ENCODE peak calls at places on chromosomes 4 and X, in seven cellular contexts. J, H, D, C, P, N and W are unnamed samples.

GRCh38 chr4:122458625-122459024 is 2.1 kb upstream of the IL2 start:
- DNase-seq in J (no peak), H (no peak), D (peak), C (peak), P (no peak), N (peak), W (peak)

GRCh38 chr4:113961322-113961698 is 18.1 kb downstream of the ARSJ start:
- DNase-seq in J (no peak), H (no peak), D (no peak), C (peak), P (no peak), N (no peak), W (peak)

GRCh38 chr4:8274772-8275241 is 5.3 kb downstream of the HTRA3 start:
- DNase-seq in J (no peak), H (no peak), D (peak), C (peak), P (no peak), N (no peak), W (no peak)

GRCh38 chr4:654871-655734 is 19.0 kb downstream of the ATP5ME start:
- DNase-seq in J (peak), H (peak), D (no peak), C (no peak), P (no peak), N (no peak), W (no peak)

GRCh38 chr4:38009949-38010348 is 49.8 kb downstream of the PTTG2 start:
- DNase-seq in J (no peak), H (no peak), D (no peak), C (no peak), P (no peak), N (no peak), W (no peak)

GRCh38 chrX:39905946-39906345 is 191.8 kb downstream of the BCOR start:
- DNase-seq in J (no peak), H (no peak), D (no peak), C (no peak), P (no peak), N (no peak), W (no peak)

GRCh38 chrX:74579597-74580209 is 34.7 kb downstream of the RLIM start:
- DNase-seq in J (no peak), H (no peak), D (peak), C (peak), P (no peak), N (no peak), W (no peak)

GRCh38 chr4:72326692-72327632 is 242.1 kb downstream of the ADAMTS3 start:
- DNase-seq in J (no peak), H (no peak), D (peak), C (peak), P (no peak), N (no peak), W (peak)

GRCh38 chr4:87949961-87950360 is 25.6 kb upstream of the SPP1 start:
- DNase-seq in J (no peak), H (no peak), D (no peak), C (peak), P (peak), N (no peak), W (no peak)

GRCh38 chr4:143178923-143179322 is 5.8 kb upstream of the USP38 start:
- DNase-seq in J (no peak), H (no peak), D (no peak), C (no peak), P (peak), N (no peak), W (peak)

GRCh38 chr4:2570551-2571222 is 34.2 kb downstream of the FAM193A start:
- DNase-seq in J (no peak), H (peak), D (no peak), C (no peak), P (no peak), N (peak), W (no peak)

GRCh38 chr4:20418865-20419451 is 167.3 kb downstream of the SLIT2 start:
- DNase-seq in J (no peak), H (no peak), D (peak), C (peak), P (peak), N (no peak), W (peak)

GRCh38 chrX:136162827-136163427 is 15.6 kb downstream of the FHL1 start:
- DNase-seq in J (no peak), H (peak), D (peak), C (peak), P (peak), N (no peak), W (no peak)